ENCODE peak calls at places on chromosome 13, in four cellular contexts. D is AG04450, G is A549, X is breast epithelium. W is an unnamed sample. For H3K9me3, the result is how much of the 10 kb centered on the place peaks cover.

GRCh38 chr13:37143901-37144300 is 38.4 kb upstream of the CSNK1A1L start:
- DNase-seq in D (no peak), G (no peak), X (no peak), W (no peak)

GRCh38 chr13:23615677-23616076 is 45.5 kb downstream of the TNFRSF19 start:
- DNase-seq in D (no peak), G (no peak), X (no peak), W (no peak)

GRCh38 chr13:109256866-109257760 is 529.3 kb downstream of the IRS2 start:
- DNase-seq in D (peak), G (peak), X (no peak), W (peak)

GRCh38 chr13:47890146-47890814 is 110.8 kb downstream of the SUCLA2 start:
- DNase-seq in D (no peak), G (no peak), X (no peak), W (no peak)

GRCh38 chr13:73967397-73968165 is 166.6 kb downstream of the KLF12 start:
- DNase-seq in D (no peak), G (no peak), X (no peak), W (no peak)

GRCh38 chr13:21465710-21466160 is 6.6 kb upstream of the ZDHHC20 start:
- DNase-seq in D (no peak), G (no peak), X (no peak), W (peak)

GRCh38 chr13:20174656-20175405 is 14.0 kb upstream of the GJA3 start:
- DNase-seq in D (peak), G (peak), X (peak), W (no peak)

GRCh38 chr13:41917641-41918040 is 43.3 kb downstream of the VWA8 start:
- DNase-seq in D (peak), G (no peak), X (no peak), W (no peak)

GRCh38 chr13:93723316-93723715 is 496.7 kb downstream of the GPC6 start:
- DNase-seq in D (no peak), G (no peak), X (no peak), W (no peak)

GRCh38 chr13:102035969-102036368 is 365.9 kb downstream of the FGF14 start:
- DNase-seq in D (no peak), G (no peak), X (no peak), W (no peak)

GRCh38 chr13:36981156-36981743 is 17.9 kb downstream of the ALG5 start:
- DNase-seq in D (peak), G (peak), X (no peak), W (no peak)

GRCh38 chr13:31968473-31968872 is 63.1 kb upstream of the FRY start:
- DNase-seq in D (no peak), G (no peak), X (no peak), W (no peak)

GRCh38 chr13:110565296-110565695 is 3.8 kb upstream of the RAB20 start:
- DNase-seq in D (no peak), G (no peak), X (no peak), W (no peak)

GRCh38 chr13:44174769-44175425 is 198.7 kb upstream of the SERP2 start:
- DNase-seq in D (no peak), G (peak), X (no peak), W (peak)

GRCh38 chr13:94620286-94620896 is 18.7 kb downstream of the GPR180 start:
- DNase-seq in D (no peak), G (peak), X (no peak), W (no peak)

GRCh38 chr13:37868691-37869505 is 674 bp downstream of the TRPC4 start:
- DNase-seq in D (no peak), G (no peak), X (no peak), W (no peak)

GRCh38 chr13:110541526-110541920 is 20.0 kb downstream of the RAB20 start:
- DNase-seq in D (no peak), G (no peak), X (no peak), W (no peak)

GRCh38 chr13:110415669-110416068 is 108.6 kb downstream of the COL4A2 start:
- DNase-seq in D (no peak), G (peak), X (no peak), W (peak)

GRCh38 chr13:23007430-23007829 is 173.3 kb upstream of the SGCG start:
- DNase-seq in D (no peak), G (no peak), X (no peak), W (no peak)

GRCh38 chr13:113815151-113816058 is 48.5 kb downstream of the GAS6 start:
- DNase-seq in D (no peak), G (no peak), X (no peak), W (no peak)

GRCh38 chr13:91017031-91017668 is 330.3 kb upstream of the MIR17HG start:
- DNase-seq in D (no peak), G (peak), X (no peak), W (peak)

GRCh38 chr13:45846681-45847080 is 4.9 kb downstream of the SIAH3 start:
- DNase-seq in D (no peak), G (no peak), X (no peak), W (no peak)

GRCh38 chr13:19085876-19086275 is 95.7 kb downstream of the TUBA3C start:
- DNase-seq in D (no peak), G (no peak), X (no peak), W (no peak)

GRCh38 chr13:19089315-19089714 is 92.3 kb downstream of the TUBA3C start:
- DNase-seq in D (no peak), G (peak), X (no peak), W (peak)

GRCh38 chr13:19093437-19093836 is 88.2 kb downstream of the TUBA3C start:
- DNase-seq in D (no peak), G (no peak), X (no peak), W (no peak)

GRCh38 chr13:19088416-19088815 is 93.2 kb downstream of the TUBA3C start:
- DNase-seq in D (no peak), G (no peak), X (no peak), W (no peak)

DNA sequence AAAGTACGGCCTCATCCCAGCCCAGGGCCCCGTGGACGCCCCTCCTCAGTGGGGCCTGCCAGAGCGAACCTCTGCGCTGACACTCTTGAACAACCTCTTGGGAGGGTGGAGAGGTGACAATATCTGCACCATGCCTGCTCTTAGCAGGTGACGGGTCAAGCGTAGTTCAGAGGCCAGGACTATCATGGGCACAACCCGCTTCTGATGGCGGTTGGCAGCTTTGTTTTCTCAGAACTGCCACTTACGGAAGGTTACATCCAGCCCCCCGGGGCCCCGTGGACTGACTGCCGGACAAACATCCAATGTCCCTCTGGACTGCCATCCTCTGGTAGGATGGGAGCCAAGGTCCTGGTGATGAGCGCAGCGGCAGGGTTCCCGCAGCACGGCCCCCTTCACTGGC is 91.1 kb downstream of the TUBA3C start:
- DNase-seq in D (no peak), G (no peak), X (no peak), W (no peak)
- H3K9me3 ChIP-seq in D (half or more), G (under half), X (under half), W (under half)

DNA sequence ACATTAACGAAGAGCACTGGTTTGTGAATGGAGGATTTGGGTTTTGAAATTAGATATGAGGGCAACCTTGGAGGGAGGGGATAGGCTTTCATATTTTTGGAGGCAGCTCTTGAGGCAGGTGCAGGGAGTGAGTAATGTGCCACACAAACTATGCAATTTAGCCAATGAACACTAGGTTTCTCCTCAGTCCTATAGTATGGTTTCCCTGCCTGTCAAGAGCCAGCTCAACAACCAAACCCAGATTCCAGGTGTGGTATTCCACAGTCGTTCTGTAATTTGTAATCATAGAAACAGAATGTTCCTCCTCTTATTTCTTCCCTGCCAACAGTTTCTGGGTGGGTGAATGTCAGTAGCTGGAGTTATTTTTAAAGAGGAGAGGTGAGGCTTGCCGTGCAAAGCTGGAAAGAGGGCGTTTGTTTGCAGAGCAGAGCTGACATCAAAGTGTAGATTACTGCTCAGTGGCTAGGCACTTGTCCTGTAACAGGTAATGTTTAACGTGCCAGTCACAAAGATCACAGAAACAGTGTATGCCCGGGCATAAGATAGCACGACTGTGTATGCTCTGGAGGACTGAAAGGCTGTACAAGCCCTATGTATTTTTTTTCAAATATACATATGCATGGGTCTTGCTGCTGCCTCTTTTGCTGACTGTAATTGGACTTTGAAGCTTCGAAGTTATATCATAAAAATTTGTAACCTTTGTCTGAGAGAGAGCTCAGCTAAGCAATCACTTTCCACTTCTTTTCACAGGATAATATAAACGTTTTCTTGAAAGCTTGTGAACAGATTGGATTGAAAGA is 124.3 kb downstream of the LMO7 start:
- DNase-seq in D (no peak), G (peak), X (no peak), W (peak)
- TF ChIP-seq CTCF in D (peak), G (no peak), X (no peak), W (no peak)

GRCh38 chr13:106433066-106433465 is 102.4 kb downstream of the EFNB2 start:
- DNase-seq in D (no peak), G (peak), X (no peak), W (no peak)
- H3K4me3 ChIP-seq in D (no peak), G (no peak), X (no peak), W (no peak)

GRCh38 chr13:19123502-19123901 is 58.1 kb downstream of the TUBA3C start:
- DNase-seq in D (no peak), G (no peak), X (no peak), W (no peak)
- H3K9me3 ChIP-seq in D (under half), G (under half), X (under half), W (under half)

DNA sequence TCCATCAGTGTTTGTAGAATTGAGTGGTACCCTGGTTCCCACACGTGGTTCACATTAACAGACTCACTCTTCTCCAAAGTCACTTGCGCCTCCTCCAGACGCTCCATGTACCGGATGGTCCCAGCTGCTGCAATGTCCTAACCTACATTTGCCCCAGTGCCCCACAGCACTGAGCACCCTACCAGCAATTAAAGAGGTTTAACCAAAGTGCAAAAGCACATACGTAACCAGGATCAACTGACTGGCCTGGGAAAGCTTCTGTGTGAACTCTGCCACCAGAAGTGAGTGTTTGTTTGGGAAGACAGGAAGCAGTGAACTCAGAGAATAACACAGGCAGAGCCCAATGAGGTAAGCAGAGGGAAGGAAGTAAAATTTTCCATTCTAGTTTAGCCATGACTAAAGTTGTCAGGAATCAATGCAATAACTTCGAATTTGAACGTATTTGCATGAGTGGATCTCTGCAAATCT is 7.3 kb upstream of the MEDAG start:
- DNase-seq in D (peak), G (peak), X (no peak), W (no peak)
- TF ChIP-seq CTCF in D (no peak), G (no peak), X (no peak), W (no peak)

GRCh38 chr13:28718186-28718537 is 608 bp downstream of the SLC46A3 start:
- DNase-seq in D (no peak), G (no peak), X (no peak), W (no peak)

GRCh38 chr13:28714651-28715050 is 4.1 kb downstream of the SLC46A3 start:
- DNase-seq in D (no peak), G (no peak), X (no peak), W (no peak)

GRCh38 chr13:28717170-28717569 is 1.6 kb downstream of the SLC46A3 start:
- DNase-seq in D (no peak), G (no peak), X (no peak), W (no peak)

GRCh38 chr13:28718538-28719226 is at the start of gene SLC46A3:
- DNase-seq in D (peak), G (peak), X (peak), W (peak)

GRCh38 chr13:28716511-28716910 is 2.3 kb downstream of the SLC46A3 start:
- DNase-seq in D (no peak), G (peak), X (no peak), W (peak)
- H3K4me3 ChIP-seq in D (no peak), G (no peak), X (no peak), W (no peak)

GRCh38 chr13:29304148-29304547 is 291.3 kb downstream of the SLC7A1 start:
- DNase-seq in D (no peak), G (no peak), X (no peak), W (no peak)
- H3K9me3 ChIP-seq in D (under half), G (under half), X (under half), W (under half)

GRCh38 chr13:40236566-40237168 is 429.8 kb downstream of the FOXO1 start:
- DNase-seq in D (no peak), G (no peak), X (no peak), W (no peak)
- TF ChIP-seq CTCF in D (no peak), G (no peak), X (no peak), W (no peak)

GRCh38 chr13:63512095-63512494 is 2096.4 kb upstream of the PCDH20 start:
- DNase-seq in D (no peak), G (no peak), X (no peak), W (no peak)

GRCh38 chr13:63516124-63516523 is 2100.5 kb upstream of the PCDH20 start:
- DNase-seq in D (no peak), G (no peak), X (no peak), W (no peak)

GRCh38 chr13:63517376-63517775 is 2101.7 kb upstream of the PCDH20 start:
- DNase-seq in D (peak), G (no peak), X (no peak), W (no peak)
- H3K4me3 ChIP-seq in D (no peak), G (no peak), X (no peak), W (no peak)

DNA sequence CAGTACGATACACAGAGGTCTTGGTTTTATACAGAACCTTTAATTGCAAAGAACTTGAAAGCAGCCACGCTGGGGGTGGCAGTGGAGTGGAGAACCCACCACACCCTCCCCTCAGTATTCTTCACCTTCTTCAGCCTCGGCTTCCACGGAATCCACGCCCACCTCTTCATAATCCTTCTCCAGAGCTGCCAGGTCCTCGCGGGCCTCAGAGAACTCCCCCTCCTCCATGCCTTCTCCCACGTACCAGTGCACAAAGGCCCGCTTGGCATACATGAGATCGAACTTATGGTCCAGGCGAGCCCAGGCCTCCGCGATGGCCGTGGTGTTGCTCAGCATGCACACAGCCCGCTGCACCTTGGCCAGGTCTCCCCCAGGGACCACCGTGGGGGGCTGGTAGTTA is 7.9 kb downstream of the TUBA3C start:
- DNase-seq in D (no peak), G (no peak), X (no peak), W (no peak)
- H3K9me3 ChIP-seq in D (half or more), G (under half), X (under half), W (under half)

W was measured in Caco-2.